ENCODE peak calls at places on chromosomes 3 and 15, in eight cellular contexts. I is hepatocyte, D is psoas muscle, M is IMR-90, S is adipocyte, J is dorsolateral prefrontal cortex, Z is A549, E is testis. C is an unnamed sample.

GRCh38 chr3:43770426-43771103 is 79.8 kb downstream of the ABHD5 start:
- DNase-seq in I (peak), D (peak), M (no peak), S (peak), J (peak), Z (peak), E (peak), C (no peak)

GRCh38 chr15:44971036-44971435 is 14.5 kb downstream of the TERB2 start:
- DNase-seq in I (no peak), D (no peak), M (no peak), S (no peak), J (no peak), Z (no peak), E (no peak), C (no peak)

GRCh38 chr3:61777483-61777882 is 216.1 kb downstream of the PTPRG start:
- DNase-seq in I (no peak), D (no peak), M (no peak), S (no peak), J (no peak), Z (no peak), E (no peak), C (no peak)

GRCh38 chr15:70853270-70853854 is 595 bp downstream of the LARP6 start:
- DNase-seq in I (peak), D (peak), M (peak), S (peak), J (peak), Z (peak), E (peak), C (no peak)

GRCh38 chr3:131749826-131750225 is 247.1 kb upstream of the MRPL3 start:
- DNase-seq in I (no peak), D (no peak), M (no peak), S (no peak), J (no peak), Z (no peak), E (no peak), C (no peak)

GRCh38 chr3:151404316-151404715 is 19.8 kb upstream of the P2RY12 start:
- DNase-seq in I (no peak), D (no peak), M (peak), S (peak), J (no peak), Z (no peak), E (no peak), C (no peak)

GRCh38 chr3:197950661-197951029 is 655 bp downstream of the RPL35A start:
- DNase-seq in I (no peak), D (no peak), M (no peak), S (no peak), J (no peak), Z (no peak), E (no peak), C (no peak)

GRCh38 chr3:71444861-71445259 is 138.7 kb downstream of the FOXP1 start:
- DNase-seq in I (no peak), D (no peak), M (no peak), S (no peak), J (no peak), Z (no peak), E (no peak), C (no peak)

GRCh38 chr3:37855363-37855970 is 6.2 kb upstream of the CTDSPL start:
- DNase-seq in I (peak), D (peak), M (peak), S (peak), J (peak), Z (peak), E (peak), C (peak)

GRCh38 chr15:51004103-51004536 is 90.6 kb downstream of the TNFAIP8L3 start:
- DNase-seq in I (peak), D (no peak), M (peak), S (peak), J (no peak), Z (no peak), E (no peak), C (no peak)

GRCh38 chr15:61101543-61101942 is 127.6 kb downstream of the RORA start:
- DNase-seq in I (no peak), D (no peak), M (no peak), S (no peak), J (no peak), Z (no peak), E (no peak), C (no peak)

GRCh38 chr15:61100512-61100911 is 128.6 kb downstream of the RORA start:
- DNase-seq in I (no peak), D (no peak), M (no peak), S (no peak), J (no peak), Z (no peak), E (no peak), C (no peak)

GRCh38 chr15:61097057-61097456 is 132.0 kb downstream of the RORA start:
- DNase-seq in I (no peak), D (no peak), M (no peak), S (no peak), J (no peak), Z (no peak), E (no peak), C (no peak)

GRCh38 chr15:61097852-61098251 is 131.2 kb downstream of the RORA start:
- DNase-seq in I (no peak), D (no peak), M (no peak), S (no peak), J (no peak), Z (no peak), E (no peak), C (no peak)

GRCh38 chr15:61099030-61099800 is 129.9 kb downstream of the RORA start:
- DNase-seq in I (no peak), D (no peak), M (peak), S (peak), J (no peak), Z (no peak), E (no peak), C (no peak)
- H3K4me3 ChIP-seq in I (no peak), D (no peak), M (no peak), S (no peak), J (no peak), Z (no peak), E (no peak), C (no peak)

GRCh38 chr3:123444744-123445143 is 4.1 kb downstream of the ADCY5 start:
- DNase-seq in I (no peak), D (no peak), M (no peak), S (no peak), J (no peak), Z (no peak), E (no peak), C (no peak)
- H3K4me3 ChIP-seq in I (no peak), D (no peak), M (no peak), S (no peak), J (peak), Z (no peak), E (peak), C (no peak)

GRCh38 chr3:120418446-120418845 is 32.3 kb downstream of the FSTL1 start:
- DNase-seq in I (no peak), D (no peak), M (no peak), S (no peak), J (no peak), Z (no peak), E (no peak), C (no peak)

GRCh38 chr3:120415756-120416155 is 35.0 kb downstream of the FSTL1 start:
- DNase-seq in I (no peak), D (no peak), M (no peak), S (no peak), J (no peak), Z (no peak), E (no peak), C (no peak)

GRCh38 chr3:120418866-120419490 is 31.8 kb downstream of the FSTL1 start:
- DNase-seq in I (peak), D (no peak), M (no peak), S (no peak), J (peak), Z (peak), E (peak), C (peak)

GRCh38 chr3:120417272-120417911 is 33.4 kb downstream of the FSTL1 start:
- DNase-seq in I (peak), D (peak), M (peak), S (peak), J (peak), Z (peak), E (peak), C (peak)

GRCh38 chr3:120416868-120417267 is 33.9 kb downstream of the FSTL1 start:
- DNase-seq in I (no peak), D (no peak), M (no peak), S (no peak), J (no peak), Z (no peak), E (no peak), C (no peak)
- H3K4me3 ChIP-seq in I (no peak), D (peak), M (no peak), S (peak), J (peak), Z (no peak), E (peak), C (peak)

GRCh38 chr15:66215811-66216210 is 37.7 kb downstream of the MEGF11 start:
- DNase-seq in I (no peak), D (no peak), M (no peak), S (no peak), J (no peak), Z (no peak), E (no peak), C (no peak)

GRCh38 chr15:66210684-66211083 is 42.9 kb downstream of the MEGF11 start:
- DNase-seq in I (no peak), D (no peak), M (no peak), S (no peak), J (no peak), Z (no peak), E (no peak), C (no peak)

GRCh38 chr15:66214236-66214635 is 39.3 kb downstream of the MEGF11 start:
- DNase-seq in I (no peak), D (no peak), M (no peak), S (no peak), J (no peak), Z (no peak), E (no peak), C (no peak)

GRCh38 chr15:66211670-66212455 is 41.7 kb downstream of the MEGF11 start:
- DNase-seq in I (no peak), D (no peak), M (no peak), S (no peak), J (no peak), Z (no peak), E (no peak), C (no peak)

DNA sequence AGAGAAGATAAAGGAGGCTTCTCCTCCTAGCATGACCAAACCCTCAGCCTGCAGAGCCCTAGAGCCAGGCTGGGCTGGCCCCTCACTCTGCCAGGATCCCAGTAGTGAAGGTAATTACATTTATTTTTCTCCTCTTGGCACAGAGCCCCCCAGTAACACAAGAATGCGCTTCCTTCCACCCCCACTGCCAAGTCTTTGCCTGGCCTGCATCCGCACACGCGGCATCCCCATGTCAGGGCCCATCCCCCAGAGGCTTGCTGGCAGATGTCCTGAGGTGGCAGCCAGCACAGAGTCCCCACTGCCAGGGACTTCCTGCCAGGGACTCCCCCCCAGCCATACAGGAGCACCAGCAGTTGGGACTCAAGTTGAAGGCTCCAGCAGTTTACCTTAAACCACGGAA is 41.1 kb downstream of the MEGF11 start:
- DNase-seq in I (no peak), D (no peak), M (no peak), S (no peak), J (no peak), Z (no peak), E (no peak), C (no peak)
- H3K4me3 ChIP-seq in I (no peak), D (no peak), M (no peak), S (no peak), J (no peak), Z (no peak), E (no peak), C (no peak)

GRCh38 chr3:25454411-25454927 is 26.4 kb downstream of the RARB start:
- DNase-seq in I (no peak), D (no peak), M (no peak), S (no peak), J (no peak), Z (no peak), E (no peak), C (no peak)
- H3K4me3 ChIP-seq in I (no peak), D (peak), M (no peak), S (peak), J (no peak), Z (no peak), E (no peak), C (no peak)

GRCh38 chr15:68428431-68428940 is 3.5 kb downstream of the ITGA11 start:
- DNase-seq in I (no peak), D (no peak), M (no peak), S (no peak), J (no peak), Z (no peak), E (no peak), C (no peak)
- H3K4me3 ChIP-seq in I (no peak), D (no peak), M (no peak), S (no peak), J (no peak), Z (no peak), E (no peak), C (no peak)

GRCh38 chr15:84752700-84753099 is 4.3 kb downstream of the ZNF592 start:
- DNase-seq in I (no peak), D (no peak), M (peak), S (peak), J (no peak), Z (no peak), E (no peak), C (no peak)

GRCh38 chr15:84749111-84749991 is 959 bp downstream of the ZNF592 start:
- DNase-seq in I (peak), D (peak), M (no peak), S (peak), J (no peak), Z (no peak), E (peak), C (no peak)

GRCh38 chr15:84752195-84752594 is 3.8 kb downstream of the ZNF592 start:
- DNase-seq in I (no peak), D (no peak), M (no peak), S (no peak), J (no peak), Z (no peak), E (no peak), C (no peak)

GRCh38 chr15:84748274-84749110 is at the start of gene ZNF592:
- DNase-seq in I (peak), D (peak), M (peak), S (peak), J (peak), Z (peak), E (peak), C (no peak)

DNA sequence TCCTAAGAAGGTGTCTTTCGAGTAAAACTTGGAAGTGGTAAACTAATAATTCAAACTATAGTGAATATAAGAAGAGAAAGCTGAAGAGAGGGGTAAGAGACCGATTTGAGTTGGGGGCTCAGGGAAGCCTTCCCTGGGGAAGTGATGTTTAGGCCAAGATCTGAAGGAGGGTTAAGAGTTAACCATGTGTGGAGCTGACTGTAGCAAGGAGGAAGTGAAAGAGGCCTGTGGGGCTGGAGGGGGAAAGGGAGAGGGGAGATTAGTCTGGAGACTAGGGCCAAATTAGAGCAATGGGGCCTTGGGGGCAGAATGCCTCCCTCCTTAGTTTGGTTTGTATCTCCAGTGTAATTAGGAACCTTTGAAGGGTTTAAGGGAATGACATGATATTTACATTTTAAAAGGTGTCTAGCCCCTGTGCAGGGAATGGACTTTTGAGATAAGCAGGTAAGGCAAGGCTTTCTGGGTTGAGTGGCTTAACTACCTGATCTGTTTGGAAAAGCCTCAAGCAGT is 2.2 kb downstream of the ZNF592 start:
- DNase-seq in I (no peak), D (no peak), M (no peak), S (no peak), J (no peak), Z (no peak), E (no peak), C (no peak)
- H3K4me3 ChIP-seq in I (peak), D (peak), M (no peak), S (peak), J (peak), Z (peak), E (no peak), C (peak)

DNA sequence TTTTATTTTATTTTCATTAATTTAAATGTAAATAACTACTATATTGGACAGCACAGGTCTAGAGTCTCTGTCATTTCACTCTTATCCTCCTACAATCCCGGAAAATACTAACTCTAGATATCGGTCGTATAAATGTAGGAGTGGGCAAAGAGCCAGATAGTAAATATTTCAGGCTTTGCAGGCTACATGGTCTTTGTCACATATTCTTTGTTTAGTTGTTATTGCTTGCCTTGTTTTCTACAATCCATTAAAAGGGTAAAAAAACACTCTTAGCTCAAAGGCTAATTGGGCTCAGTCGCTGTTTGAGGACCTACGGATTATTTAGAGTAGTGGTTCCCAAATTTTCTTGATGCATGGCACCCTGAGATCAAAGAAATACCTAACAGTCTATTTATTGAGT is 1.7 kb downstream of the KNL1 start:
- DNase-seq in I (no peak), D (no peak), M (no peak), S (no peak), J (no peak), Z (no peak), E (no peak), C (no peak)
- H3K4me3 ChIP-seq in I (no peak), D (no peak), M (no peak), S (no peak), J (no peak), Z (peak), E (no peak), C (peak)

C was measured in GM12864.